ENCODE peak calls at places on chromosome 10, in seven cellular contexts. A is right cardiac atrium, M is GM23248, Q is tibial nerve, N is cardiac muscle cell, C is PC-9, O is GM23338. R is an unnamed sample.

GRCh38 chr10:124681091-124681490 is 63.1 kb downstream of the FAM53B start:
- DNase-seq in C (no peak), A (peak), Q (no peak), M (no peak), O (no peak), N (no peak), R (no peak)

GRCh38 chr10:122849900-122850605 is 4.4 kb upstream of the CUZD1 start:
- DNase-seq in N (no peak), A (no peak), O (no peak), M (no peak), C (no peak), Q (no peak), R (no peak)

GRCh38 chr10:111598433-111599059 is 521.7 kb downstream of the ADRA2A start:
- DNase-seq in N (peak), M (peak), O (peak), Q (peak), A (peak), C (peak), R (peak)

GRCh38 chr10:12644380-12645144 is 295.2 kb downstream of the CAMK1D start:
- DNase-seq in A (no peak), Q (no peak), M (no peak), O (no peak), N (no peak), C (no peak), R (no peak)

GRCh38 chr10:54665122-54665521 is 135.9 kb downstream of the PCDH15 start:
- DNase-seq in A (no peak), M (no peak), C (no peak), O (no peak), Q (no peak), N (no peak), R (no peak)

GRCh38 chr10:31390804-31391203 is 71.8 kb downstream of the ZEB1 start:
- DNase-seq in N (no peak), A (no peak), Q (no peak), C (no peak), O (no peak), M (no peak), R (no peak)

GRCh38 chr10:31642296-31642695 is 286.3 kb downstream of the ARHGAP12 start:
- DNase-seq in O (no peak), Q (no peak), N (no peak), C (no peak), M (no peak), A (no peak), R (no peak)

GRCh38 chr10:93220315-93221170 is 146.8 kb downstream of the CYP26A1 start:
- DNase-seq in M (no peak), O (peak), N (no peak), C (no peak), Q (no peak), A (no peak), R (no peak)

GRCh38 chr10:91137822-91138221 is 82.6 kb upstream of the PCGF5 start:
- DNase-seq in O (no peak), Q (no peak), C (no peak), M (no peak), A (no peak), N (no peak), R (no peak)

GRCh38 chr10:89963446-89964102 is 262.2 kb downstream of the KIF20B start:
- DNase-seq in A (no peak), O (no peak), M (no peak), C (no peak), N (no peak), Q (no peak), R (no peak)

GRCh38 chr10:103854265-103854686 is 1.1 kb downstream of the SH3PXD2A start:
- DNase-seq in A (no peak), N (no peak), C (no peak), O (peak), Q (no peak), M (no peak), R (no peak)

GRCh38 chr10:124906551-124907001 is 35.3 kb upstream of the ZRANB1 start:
- DNase-seq in O (no peak), M (peak), Q (no peak), C (no peak), N (peak), A (no peak), R (no peak)

GRCh38 chr10:70167246-70167645 is 3.1 kb downstream of the SAR1A start:
- DNase-seq in M (peak), O (no peak), A (no peak), N (no peak), C (no peak), Q (no peak), R (no peak)

GRCh38 chr10:62047960-62048383 is 146.5 kb downstream of the ARID5B start:
- DNase-seq in Q (no peak), M (peak), A (no peak), C (no peak), O (no peak), N (peak), R (no peak)

GRCh38 chr10:43904831-43905230 is 256.1 kb upstream of the ZNF32 start:
- DNase-seq in Q (no peak), C (no peak), N (peak), M (no peak), O (no peak), A (no peak), R (no peak)

GRCh38 chr10:5285186-5285585 is 79.6 kb upstream of the UCN3 start:
- DNase-seq in N (no peak), C (no peak), Q (no peak), M (no peak), O (no peak), A (no peak), R (no peak)

GRCh38 chr10:3365630-3366029 is 193.0 kb upstream of the PITRM1 start:
- DNase-seq in N (no peak), Q (no peak), M (no peak), C (peak), A (no peak), O (no peak), R (no peak)

GRCh38 chr10:73867871-73868631 is 6.3 kb downstream of the CAMK2G start:
- DNase-seq in Q (no peak), C (no peak), O (no peak), M (no peak), A (peak), N (no peak), R (no peak)

GRCh38 chr10:59433720-59434428 is 71.5 kb upstream of the FAM13C start:
- DNase-seq in O (no peak), A (no peak), N (peak), Q (no peak), C (no peak), M (no peak), R (no peak)

GRCh38 chr10:133608855-133609254 is 17.7 kb downstream of the FRG2B start:
- DNase-seq in N (peak), C (no peak), O (peak), A (no peak), Q (no peak), M (peak), R (no peak)

GRCh38 chr10:74165530-74165901 is 14.5 kb downstream of the ADK start:
- DNase-seq in N (no peak), O (no peak), Q (no peak), C (no peak), M (peak), A (no peak), R (no peak)

GRCh38 chr10:102312683-102313082 is 67.4 kb downstream of the GBF1 start:
- DNase-seq in Q (no peak), N (no peak), A (no peak), M (peak), C (no peak), O (no peak), R (no peak)

GRCh38 chr10:125472037-125472607 is 210.8 kb downstream of the TEX36 start:
- DNase-seq in M (no peak), A (no peak), N (no peak), C (no peak), O (no peak), Q (no peak), R (no peak)

GRCh38 chr10:103193820-103194529 is 903 bp upstream of the NT5C2 start:
- DNase-seq in M (peak), C (peak), Q (no peak), N (peak), O (peak), A (no peak), R (no peak)

GRCh38 chr10:94545277-94546057 is at the start of gene HELLS:
- DNase-seq in O (peak), Q (peak), C (peak), N (peak), A (peak), M (peak), R (peak)

GRCh38 chr10:1668347-1668746 is 69.0 kb downstream of the ADARB2 start:
- DNase-seq in N (no peak), M (no peak), A (no peak), C (no peak), Q (no peak), O (no peak), R (no peak)

GRCh38 chr10:27242951-27243551 is 2.5 kb upstream of the ACBD5 start:
- DNase-seq in M (peak), C (peak), A (peak), O (peak), Q (no peak), N (peak), R (no peak)

GRCh38 chr10:103736044-103736443 is 119.3 kb downstream of the SH3PXD2A start:
- DNase-seq in O (no peak), Q (no peak), C (no peak), N (no peak), A (no peak), M (no peak), R (no peak)

GRCh38 chr10:33037726-33038125 is 79.7 kb upstream of the ITGB1 start:
- DNase-seq in O (no peak), Q (no peak), M (no peak), N (no peak), C (no peak), A (no peak), R (no peak)

GRCh38 chr10:52879181-52879607 is 106.6 kb upstream of the MBL2 start:
- DNase-seq in O (no peak), M (peak), A (no peak), N (no peak), C (no peak), Q (no peak), R (no peak)

GRCh38 chr10:129097776-129098175 is 369.3 kb upstream of the MGMT start:
- DNase-seq in N (peak), O (no peak), Q (no peak), M (peak), C (no peak), A (no peak), R (no peak)

GRCh38 chr10:132482090-132482489 is 55.5 kb upstream of the INPP5A start:
- DNase-seq in M (peak), N (peak), Q (no peak), A (no peak), O (no peak), C (no peak), R (peak)

GRCh38 chr10:48711830-48712229 is 27.2 kb downstream of the WDFY4 start:
- DNase-seq in Q (no peak), A (no peak), M (no peak), N (no peak), C (no peak), O (no peak), R (no peak)

GRCh38 chr10:128462026-128462425 is 335.8 kb upstream of the MKI67 start:
- DNase-seq in Q (no peak), M (no peak), O (no peak), A (no peak), N (no peak), C (no peak), R (no peak)

GRCh38 chr10:124643281-124644009 is 100.7 kb downstream of the FAM53B start:
- DNase-seq in N (no peak), Q (no peak), A (peak), M (no peak), O (no peak), C (no peak), R (no peak)

GRCh38 chr10:112262556-112262955 is 20.6 kb upstream of the TECTB start:
- DNase-seq in Q (no peak), N (peak), A (no peak), M (peak), C (no peak), O (no peak), R (no peak)

GRCh38 chr10:21494221-21495001 is 31.1 kb downstream of the SKIDA1 start:
- DNase-seq in O (peak), N (peak), A (peak), Q (no peak), C (peak), M (peak), R (no peak)

GRCh38 chr10:3248526-3249255 is 76.1 kb upstream of the PITRM1 start:
- DNase-seq in O (no peak), N (peak), A (no peak), C (peak), Q (no peak), M (peak), R (no peak)

GRCh38 chr10:96089116-96089515 is 41.0 kb upstream of the ZNF518A start:
- DNase-seq in C (no peak), O (no peak), M (no peak), A (no peak), Q (no peak), N (no peak), R (no peak)
- H3K27ac ChIP-seq in C (peak), O (peak), M (peak), A (no peak), Q (no peak), N (no peak), R (no peak)

DNA sequence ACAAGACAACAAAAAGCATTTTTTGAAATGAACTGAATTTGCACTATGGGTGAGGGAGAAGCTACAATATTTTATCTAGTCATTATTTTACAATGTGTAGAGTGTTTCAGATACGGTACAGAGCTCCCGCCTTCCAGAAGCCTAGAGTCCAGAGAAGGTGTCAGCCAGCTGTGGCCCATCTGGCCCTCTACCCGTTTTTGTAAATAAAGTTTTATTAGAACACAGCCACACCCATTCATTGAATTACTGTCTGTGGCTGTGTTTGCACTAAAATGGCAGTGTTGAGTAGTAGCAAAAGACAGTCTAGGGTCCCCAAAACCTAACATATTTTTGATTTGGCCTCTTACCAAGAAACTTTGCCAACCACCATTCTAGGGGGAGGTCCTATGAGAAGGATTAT is 162.0 kb downstream of the JCAD start:
- DNase-seq in Q (no peak), C (no peak), N (no peak), A (no peak), O (no peak), M (no peak), R (no peak)
- H3K27ac ChIP-seq in Q (no peak), C (no peak), N (no peak), A (no peak), O (no peak), M (no peak), R (no peak)

GRCh38 chr10:51186358-51186757 is 112.1 kb downstream of the PRKG1 start:
- DNase-seq in Q (no peak), M (peak), C (no peak), O (no peak), N (no peak), A (no peak), R (no peak)

GRCh38 chr10:51183783-51184182 is 109.5 kb downstream of the PRKG1 start:
- DNase-seq in O (no peak), C (no peak), Q (no peak), N (no peak), A (no peak), M (no peak), R (no peak)

GRCh38 chr10:51188013-51188412 is 113.7 kb downstream of the PRKG1 start:
- DNase-seq in N (no peak), O (no peak), Q (no peak), A (no peak), M (no peak), C (no peak), R (no peak)
- H3K27ac ChIP-seq in N (no peak), O (no peak), Q (no peak), A (no peak), M (no peak), C (no peak), R (no peak)

DNA sequence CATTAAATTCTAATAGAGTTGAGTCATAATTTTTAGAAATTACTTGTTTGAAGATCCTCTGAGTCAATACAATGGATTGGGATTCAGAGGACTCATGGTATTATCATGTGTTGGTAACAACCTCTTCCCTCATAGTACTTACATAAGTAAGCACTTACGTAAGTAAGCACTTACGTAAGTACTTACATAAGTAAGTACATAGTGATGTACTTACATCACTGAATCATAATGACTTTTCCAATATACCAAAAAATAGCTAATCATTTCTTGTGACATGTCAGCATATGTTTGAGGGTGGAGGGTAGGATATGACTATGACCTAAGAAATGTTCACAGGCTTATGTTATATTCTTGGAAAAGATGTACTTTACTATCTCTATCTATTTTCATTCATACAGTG is 740.4 kb downstream of the SORCS1 start:
- DNase-seq in N (peak), Q (no peak), O (no peak), M (peak), A (no peak), C (no peak), R (no peak)
- H3K27ac ChIP-seq in N (no peak), Q (no peak), O (no peak), M (peak), A (no peak), C (no peak), R (no peak)

GRCh38 chr10:22613011-22613410 is 101.4 kb downstream of the PIP4K2A start:
- DNase-seq in A (no peak), O (no peak), N (no peak), M (no peak), C (no peak), Q (no peak), R (no peak)

GRCh38 chr10:22615101-22615500 is 99.3 kb downstream of the PIP4K2A start:
- DNase-seq in M (no peak), C (no peak), Q (no peak), O (no peak), A (no peak), N (no peak), R (no peak)

GRCh38 chr10:22618081-22618785 is 96.1 kb downstream of the PIP4K2A start:
- DNase-seq in O (no peak), C (no peak), M (peak), A (no peak), N (peak), Q (no peak), R (no peak)

GRCh38 chr10:22617516-22617915 is 96.9 kb downstream of the PIP4K2A start:
- DNase-seq in A (no peak), Q (no peak), O (no peak), N (no peak), M (no peak), C (no peak), R (no peak)

GRCh38 chr10:22615819-22616499 is 98.4 kb downstream of the PIP4K2A start:
- DNase-seq in Q (no peak), C (peak), A (peak), N (peak), O (no peak), M (no peak), R (peak)
- H3K27ac ChIP-seq in Q (peak), C (no peak), A (peak), N (peak), O (no peak), M (no peak), R (peak)

DNA sequence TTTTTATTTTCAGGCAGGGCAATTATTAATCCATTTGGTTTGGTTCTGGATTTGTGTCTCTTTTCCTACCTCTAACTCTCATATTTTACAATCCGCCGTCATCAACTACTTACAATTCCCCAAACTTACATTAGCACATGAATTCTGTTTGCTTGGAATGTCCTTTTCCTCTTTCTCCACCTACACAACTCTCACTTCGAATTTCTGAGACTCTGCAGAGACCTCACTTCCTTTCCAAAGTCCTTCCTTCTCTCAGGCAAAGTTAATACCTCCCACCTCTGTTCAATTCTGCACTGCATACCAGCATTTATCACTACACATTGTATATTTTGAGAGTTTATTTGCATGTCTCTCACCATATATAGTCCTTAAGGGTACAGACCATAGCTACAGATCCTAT is 122.7 kb upstream of the LRRTM3 start:
- DNase-seq in N (no peak), O (peak), A (no peak), Q (no peak), M (no peak), C (no peak), R (no peak)
- H3K27ac ChIP-seq in N (no peak), O (no peak), A (no peak), Q (no peak), M (no peak), C (no peak), R (no peak)

GRCh38 chr10:126759531-126759930 is 89.0 kb upstream of the C10orf90 start:
- DNase-seq in Q (no peak), M (no peak), A (no peak), N (no peak), C (no peak), O (no peak), R (no peak)
- H3K27ac ChIP-seq in Q (no peak), M (no peak), A (no peak), N (no peak), C (no peak), O (no peak), R (no peak)

DNA sequence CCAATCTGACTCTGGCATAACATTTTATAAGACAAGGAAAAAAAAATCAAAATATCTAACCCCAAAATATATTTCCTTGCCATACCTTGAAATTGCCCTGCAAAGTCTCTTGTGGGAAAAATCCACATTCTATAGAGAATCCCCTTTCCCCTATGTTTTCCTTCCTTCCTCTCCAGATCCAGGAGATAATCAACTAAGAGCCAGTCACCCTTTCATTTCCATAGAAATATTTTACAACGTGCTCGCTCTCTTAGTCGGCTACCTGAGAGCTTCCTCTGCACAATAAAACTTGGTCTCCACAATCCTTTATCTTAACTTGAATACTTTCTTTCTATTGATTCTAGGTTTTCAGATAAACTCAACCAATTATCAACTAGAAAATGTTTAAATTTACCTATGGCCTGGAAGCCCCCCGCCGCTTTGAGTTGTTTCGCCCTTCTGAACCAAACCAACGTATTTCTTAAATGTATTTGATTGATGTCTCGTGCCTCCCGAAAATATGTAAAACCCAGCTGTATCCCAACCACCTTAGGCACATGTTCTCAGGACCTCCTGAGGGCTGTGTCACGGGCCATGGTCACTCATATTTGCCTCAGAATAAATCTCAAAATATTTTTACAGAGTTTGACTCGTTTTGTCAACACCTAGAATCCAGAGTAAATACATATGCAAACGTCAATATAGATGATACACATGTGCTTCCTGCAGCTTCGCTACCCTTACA is 868 bp downstream of the PSAP start:
- DNase-seq in A (no peak), O (no peak), C (no peak), N (no peak), M (peak), Q (no peak), R (no peak)
- H3K27ac ChIP-seq in A (peak), O (peak), C (peak), N (peak), M (peak), Q (peak), R (peak)